ENCODE peak calls at places on chromosome X, in six cellular contexts. M is astrocyte, O is HCT116, V is mucosa of descending colon, R is fibroblast of lung, S is stomach. G is an unnamed sample.

GRCh38 chrX:119899125-119899524 is 3.4 kb downstream of the AKAP14 start:
- DNase-seq in M (no peak), R (no peak), S (no peak), O (no peak), V (no peak), G (no peak)

GRCh38 chrX:105837227-105837626 is 14.9 kb downstream of the NRK start:
- DNase-seq in O (no peak), S (no peak), R (peak; percentile 95), V (no peak), M (peak; percentile 86), G (no peak)

GRCh38 chrX:63754141-63754859 is 30.7 kb downstream of the ARHGEF9 start:
- DNase-seq in R (peak; percentile 16), S (no peak), M (peak; percentile 18), V (no peak), O (no peak), G (peak; percentile 8)

GRCh38 chrX:48864210-48864609 is 28.8 kb upstream of the PCSK1N start:
- DNase-seq in M (peak; percentile 76), S (no peak), V (no peak), O (no peak), R (peak; percentile 39), G (no peak)

GRCh38 chrX:130726661-130727060 is 176.3 kb downstream of the ENOX2 start:
- DNase-seq in R (peak; percentile 33), V (no peak), M (peak; percentile 62), O (no peak), S (no peak), G (no peak)

GRCh38 chrX:111013778-111014455 is 82.1 kb upstream of the PAK3 start:
- DNase-seq in M (no peak), O (no peak), S (no peak), V (no peak), R (no peak), G (no peak)

GRCh38 chrX:16578218-16578617 is 71.7 kb upstream of the S100G start:
- DNase-seq in S (no peak), R (peak; percentile 13), O (no peak), V (no peak), M (no peak), G (no peak)

GRCh38 chrX:17587352-17587751 is 149.9 kb upstream of the SCML1 start:
- DNase-seq in M (no peak), R (no peak), S (no peak), O (no peak), V (no peak), G (no peak)

GRCh38 chrX:55057691-55058249 is 17.1 kb upstream of the PAGE2B start:
- DNase-seq in R (peak; percentile 46), M (no peak), O (peak; percentile 16), V (no peak), S (no peak), G (peak; percentile 33)

GRCh38 chrX:72367524-72367923 is 61.8 kb upstream of the CITED1 start:
- DNase-seq in M (no peak), S (no peak), V (no peak), O (no peak), R (no peak), G (no peak)

GRCh38 chrX:31213941-31214340 is 142.1 kb upstream of the FTHL17 start:
- DNase-seq in S (no peak), V (no peak), O (no peak), M (no peak), R (peak; percentile 30), G (no peak)

GRCh38 chrX:115560978-115561604 is at the start of gene PLS3:
- DNase-seq in M (peak; percentile 83), V (peak; percentile 84), R (peak; percentile 83), S (peak; percentile 76), O (peak; percentile 77), G (peak; percentile 92)

GRCh38 chrX:17654116-17654515 is 83.2 kb upstream of the SCML1 start:
- DNase-seq in S (no peak), R (no peak), O (no peak), M (no peak), V (no peak), G (no peak)

GRCh38 chrX:101219840-101220191 is 230 bp downstream of the DRP2 start:
- DNase-seq in M (peak; percentile 64), V (no peak), R (peak; percentile 51), O (no peak), S (no peak), G (no peak)

GRCh38 chrX:130696542-130696941 is 206.5 kb downstream of the ENOX2 start:
- DNase-seq in R (no peak), S (no peak), V (no peak), O (no peak), M (no peak), G (no peak)

GRCh38 chrX:118973389-118974087 is 880 bp upstream of the LONRF3 start:
- DNase-seq in R (no peak), S (no peak), M (no peak), V (peak; percentile 55), O (no peak), G (no peak)

GRCh38 chrX:14939644-14940043 is 66.4 kb downstream of the MOSPD2 start:
- DNase-seq in M (no peak), V (no peak), O (no peak), S (no peak), R (no peak), G (no peak)

GRCh38 chrX:91331476-91331875 is 103.2 kb upstream of the PABPC5 start:
- DNase-seq in R (no peak), M (no peak), S (no peak), V (no peak), O (no peak), G (no peak)

GRCh38 chrX:12989456-12989855 is 14.5 kb downstream of the TMSB4X start:
- DNase-seq in R (peak; percentile 32), S (no peak), O (no peak), V (no peak), M (no peak), G (no peak)

GRCh38 chrX:45761920-45762319 is 561.2 kb upstream of the DIPK2B start:
- DNase-seq in M (no peak), S (no peak), O (no peak), R (no peak), V (no peak), G (no peak)

GRCh38 chrX:129754266-129755024 is 15.7 kb downstream of the XPNPEP2 start:
- DNase-seq in M (no peak), O (no peak), S (no peak), V (no peak), R (no peak), G (no peak)

GRCh38 chrX:96538104-96538725 is 146.4 kb upstream of the DIAPH2 start:
- DNase-seq in M (no peak), S (peak; percentile 44), V (peak; percentile 47), R (no peak), O (no peak), G (peak; percentile 34)

GRCh38 chrX:4831574-4831973 is 1118.1 kb upstream of the PRKX start:
- DNase-seq in R (no peak), S (no peak), V (no peak), O (no peak), M (no peak), G (no peak)

GRCh38 chrX:154135458-154136229 is 8.4 kb upstream of the OPN1LW start:
- DNase-seq in O (no peak), M (no peak), S (no peak), V (no peak), R (no peak), G (no peak)

GRCh38 chrX:77118686-77119085 is 328.5 kb upstream of the FGF16 start:
- DNase-seq in S (no peak), V (no peak), O (no peak), M (no peak), R (no peak), G (no peak)

GRCh38 chrX:38803609-38804480 is 2.6 kb downstream of the MID1IP1 start:
- DNase-seq in V (peak; percentile 93), M (peak; percentile 32), R (peak; percentile 81), S (peak; percentile 87), O (peak; percentile 77), G (peak; percentile 91)

GRCh38 chrX:38806054-38806389 is 4.8 kb downstream of the MID1IP1 start:
- DNase-seq in R (no peak), S (no peak), O (no peak), V (no peak), M (no peak), G (no peak)

GRCh38 chrX:38806875-38807601 is 5.8 kb downstream of the MID1IP1 start:
- DNase-seq in O (no peak), V (no peak), S (no peak), M (no peak), R (no peak), G (no peak)

GRCh38 chrX:38804481-38805293 is 3.4 kb downstream of the MID1IP1 start:
- DNase-seq in M (no peak), S (peak; percentile 52), O (no peak), R (no peak), V (peak; percentile 67), G (peak; percentile 31)

GRCh38 chrX:38805294-38806053 is 4.2 kb downstream of the MID1IP1 start:
- DNase-seq in S (peak; percentile 74), O (no peak), R (peak; percentile 87), M (peak; percentile 58), V (peak; percentile 80), G (peak; percentile 71)
- TF ChIP-seq CTCF in S (no peak), O (no peak), R (no peak), M (no peak), V (no peak), G (no peak)

DNA sequence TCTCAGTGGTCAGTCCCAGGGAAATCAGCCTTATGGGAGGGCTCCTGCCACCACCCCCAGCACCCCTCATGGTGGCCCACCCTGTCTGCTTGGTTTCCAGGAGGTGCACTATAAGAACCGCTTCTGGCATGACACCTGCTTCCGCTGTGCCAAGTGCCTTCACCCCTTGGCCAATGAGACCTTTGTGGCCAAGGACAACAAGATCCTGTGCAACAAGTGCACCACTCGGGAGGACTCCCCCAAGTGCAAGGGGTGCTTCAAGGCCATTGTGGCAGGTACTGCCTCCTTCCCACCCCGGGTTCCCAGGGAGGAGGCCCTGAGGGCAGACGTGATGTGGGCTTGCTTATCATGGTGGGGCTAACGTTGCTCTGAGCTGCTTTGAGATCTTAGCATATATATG is 44.3 kb downstream of the MAP7D3 start:
- DNase-seq in S (no peak), M (no peak), V (no peak), R (no peak), O (no peak), G (no peak)
- H3K4me3 ChIP-seq in S (no peak overlapping the region), M (no peak overlapping the region), V (no peak overlapping the region), R (no peak overlapping the region), O (no peak overlapping the region), G (no peak overlapping the region)

DNA sequence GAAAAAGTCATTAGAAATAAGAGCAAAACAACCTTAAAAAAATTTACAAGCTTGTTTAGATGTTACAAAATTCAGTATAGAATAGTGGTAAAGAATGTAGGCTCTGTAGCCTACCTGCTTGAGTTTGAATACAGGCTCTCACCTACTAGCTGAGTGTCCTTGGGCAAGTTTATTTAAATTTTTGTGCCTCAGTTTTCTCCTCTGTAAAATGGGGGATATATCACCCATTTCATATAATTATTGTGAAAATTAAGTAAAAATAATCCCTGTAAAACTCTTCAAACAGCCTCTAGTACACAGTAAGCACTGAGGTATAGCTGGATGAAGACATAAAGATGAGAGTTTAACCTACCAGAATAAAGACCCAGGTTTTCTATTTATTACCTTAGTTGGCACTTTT is 5.9 kb downstream of the TAF9B start:
- DNase-seq in R (no peak), M (no peak), V (no peak), S (no peak), O (no peak), G (no peak)
- H3K9me3 ChIP-seq in R (no peaks in the 10 kb centered on the region), M (no peaks in the 10 kb centered on the region), V (no peaks in the 10 kb centered on the region), S (no peaks in the 10 kb centered on the region), O (no peaks in the 10 kb centered on the region), G (no peaks in the 10 kb centered on the region)

DNA sequence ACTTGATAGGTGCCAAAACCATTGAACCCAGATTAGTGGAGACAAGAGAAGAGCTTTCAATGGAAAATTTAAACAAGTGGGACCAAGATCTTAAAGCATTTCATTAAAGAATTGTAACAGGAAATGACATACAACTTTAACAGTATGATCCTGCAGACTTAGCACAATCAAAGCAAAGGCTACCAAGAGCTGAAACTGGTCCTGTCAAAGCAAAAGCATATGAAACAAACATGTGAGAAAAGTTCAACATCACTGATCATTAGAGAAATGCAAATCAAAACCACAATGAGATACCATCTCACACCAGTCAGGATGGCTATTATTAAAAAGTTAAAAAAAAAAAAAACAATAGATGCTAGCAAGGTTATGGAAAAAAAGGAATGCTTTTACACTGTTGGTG is 425.6 kb downstream of the IL1RAPL1 start:
- DNase-seq in S (no peak), M (no peak), V (no peak), O (no peak), R (no peak), G (no peak)
- TF ChIP-seq CTCF in S (no peak), M (no peak), V (no peak), O (no peak), R (no peak), G (no peak)

G was measured in Caco-2.